ENCODE peak calls at places on chromosome 5, in four cellular contexts. F is A673, A is thoracic aorta, Q is heart right ventricle. K is an unnamed sample.

GRCh38 chr5:94847019-94847418 is 228.6 kb downstream of the SLF1 start:
- DNase-seq in Q (no peak), F (no peak), A (no peak), K (no peak)

GRCh38 chr5:166562246-166562645 is 1729.2 kb upstream of the WWC1 start:
- DNase-seq in F (no peak), A (no peak), Q (no peak), K (no peak)

GRCh38 chr5:95901676-95902646 is 59.7 kb downstream of the ELL2 start:
- DNase-seq in F (peak), Q (no peak), A (no peak), K (no peak)

GRCh38 chr5:58366461-58366860 is 93.4 kb downstream of the PLK2 start:
- DNase-seq in Q (peak), A (no peak), F (no peak), K (no peak)

GRCh38 chr5:10892135-10892910 is 131.3 kb upstream of the DAP start:
- DNase-seq in Q (no peak), A (no peak), F (no peak), K (no peak)

GRCh38 chr5:135356522-135357318 is 42.3 kb downstream of the MACROH2A1 start:
- DNase-seq in A (no peak), Q (peak), F (no peak), K (no peak)

GRCh38 chr5:13218518-13218917 is 726.0 kb downstream of the DNAH5 start:
- DNase-seq in A (no peak), F (no peak), Q (no peak), K (no peak)

GRCh38 chr5:57675236-57675635 is 192.6 kb upstream of the ACTBL2 start:
- DNase-seq in Q (no peak), A (no peak), F (no peak), K (no peak)

GRCh38 chr5:139566611-139567010 is 5.5 kb downstream of the UBE2D2 start:
- DNase-seq in A (no peak), Q (no peak), F (no peak), K (no peak)

GRCh38 chr5:172106511-172107356 is 81.3 kb downstream of the STK10 start:
- DNase-seq in Q (no peak), A (no peak), F (peak), K (peak)

GRCh38 chr5:75523275-75523674 is 11.6 kb downstream of the POLK start:
- DNase-seq in F (no peak), Q (no peak), A (no peak), K (no peak)

GRCh38 chr5:170278611-170279500 is 18.7 kb downstream of the LCP2 start:
- DNase-seq in Q (peak), A (no peak), F (no peak), K (peak)

GRCh38 chr5:78530342-78531096 is 118.1 kb downstream of the LHFPL2 start:
- DNase-seq in Q (no peak), A (no peak), F (peak), K (no peak)

GRCh38 chr5:105530716-105531261 is 1968.2 kb upstream of the NUDT12 start:
- DNase-seq in A (no peak), F (no peak), Q (no peak), K (no peak)

GRCh38 chr5:19865336-19866087 is 122.5 kb downstream of the CDH18 start:
- DNase-seq in A (no peak), Q (no peak), F (no peak), K (no peak)

GRCh38 chr5:61332369-61332745 is 299 bp downstream of the ZSWIM6 start:
- DNase-seq in A (no peak), Q (peak), F (peak), K (peak)

GRCh38 chr5:100430268-100430900 is 104.8 kb upstream of the FAM174A start:
- DNase-seq in F (peak), A (no peak), Q (peak), K (peak)

GRCh38 chr5:176365663-176366574 is 632 bp downstream of the ARL10 start:
- DNase-seq in A (no peak), F (peak), Q (peak), K (no peak)

GRCh38 chr5:60883229-60883628 is 39.2 kb upstream of the ELOVL7 start:
- DNase-seq in A (no peak), F (peak), Q (no peak), K (no peak)

GRCh38 chr5:178576591-178577351 is 13.4 kb downstream of the COL23A1 start:
- DNase-seq in A (no peak), Q (no peak), F (no peak), K (no peak)

GRCh38 chr5:1007221-1007680 is 1.4 kb upstream of the NKD2 start:
- DNase-seq in Q (peak), A (no peak), F (no peak), K (no peak)

GRCh38 chr5:134465856-134466240 is 54.2 kb upstream of the CDKN2AIPNL start:
- DNase-seq in Q (peak), F (peak), A (peak), K (no peak)

GRCh38 chr5:140083120-140083519 is 30.8 kb upstream of the PURA start:
- DNase-seq in Q (no peak), F (no peak), A (no peak), K (no peak)

GRCh38 chr5:102755691-102756371 is 726 bp downstream of the PAM start:
- DNase-seq in A (peak), F (peak), Q (peak), K (peak)

GRCh38 chr5:145510324-145510723 is 324.8 kb downstream of the PRELID2 start:
- DNase-seq in A (no peak), Q (no peak), F (peak), K (no peak)

GRCh38 chr5:135553688-135554462 is 18.1 kb upstream of the NEUROG1 start:
- DNase-seq in A (no peak), F (peak), Q (no peak), K (no peak)

GRCh38 chr5:107155667-107156066 is 515.1 kb downstream of the EFNA5 start:
- DNase-seq in F (peak), Q (no peak), A (no peak), K (no peak)

GRCh38 chr5:150376799-150377771 is 19.6 kb downstream of the TCOF1 start:
- DNase-seq in Q (no peak), A (no peak), F (no peak), K (no peak)

GRCh38 chr5:96957125-96958041 is 21.5 kb downstream of the LNPEP start:
- DNase-seq in A (no peak), Q (no peak), F (no peak), K (no peak)

GRCh38 chr5:110963495-110963894 is 108.0 kb upstream of the TSLP start:
- DNase-seq in A (no peak), Q (no peak), F (no peak), K (no peak)

GRCh38 chr5:38847549-38848341 is 1.9 kb downstream of the OSMR start:
- DNase-seq in A (no peak), Q (no peak), F (no peak), K (no peak)
- H3K4me3 ChIP-seq in A (peak), Q (peak), F (peak), K (no peak)

DNA sequence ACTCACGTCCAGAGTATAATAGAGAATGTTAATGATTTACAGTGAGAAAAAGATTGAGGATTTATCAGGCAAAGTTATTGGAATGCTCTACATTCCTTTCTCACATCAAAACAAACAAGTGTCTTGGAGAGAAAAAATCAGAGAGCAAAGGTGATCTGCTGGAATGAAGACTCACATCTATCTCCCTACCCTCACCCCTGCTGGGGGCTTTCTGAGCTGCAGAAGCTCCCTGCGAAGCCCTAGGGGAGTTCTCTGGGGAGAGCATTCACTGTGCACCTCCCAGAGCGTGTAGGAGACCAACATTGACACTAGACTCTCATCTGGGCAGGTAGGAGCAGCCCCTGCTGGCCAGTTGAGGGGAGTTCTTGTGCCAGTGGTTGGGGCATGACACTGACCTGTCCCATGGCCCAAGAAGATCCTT is 76.6 kb upstream of the ADAMTS16 start:
- DNase-seq in Q (no peak), A (no peak), F (no peak), K (no peak)
- TF ChIP-seq CTCF in Q (no peak), A (no peak), F (peak), K (no peak)

GRCh38 chr5:53601570-53601969 is 41.1 kb downstream of the NDUFS4 start:
- DNase-seq in Q (no peak), F (no peak), A (no peak), K (no peak)
- H3K27ac ChIP-seq in Q (no peak), F (no peak), A (no peak), K (no peak)

DNA sequence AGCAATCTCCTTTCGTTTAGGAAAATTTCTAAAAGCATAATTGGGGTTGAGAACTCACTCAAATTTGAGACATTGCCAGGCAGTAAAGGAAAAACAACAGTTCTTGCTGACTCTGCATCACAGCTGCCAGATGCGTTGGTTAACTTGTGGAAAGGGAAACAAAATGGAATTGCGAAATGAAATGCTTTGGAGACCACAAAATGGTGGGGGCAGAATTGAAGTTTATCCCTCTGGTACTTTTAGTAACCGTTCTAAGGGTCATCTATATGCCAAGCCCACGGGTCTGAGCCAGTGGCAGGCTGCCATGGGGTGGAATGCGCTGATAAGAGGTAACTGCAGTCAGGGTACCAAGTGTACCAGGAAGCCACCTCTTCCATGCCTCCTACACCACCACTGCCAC is 28.6 kb upstream of the SELENOP start:
- DNase-seq in Q (peak), F (peak), A (peak), K (no peak)
- H3K4me3 ChIP-seq in Q (no peak), F (no peak), A (peak), K (no peak)

K was measured in CD8-positive, alpha-beta T cell.